ENCODE peak calls at places on chromosomes 13 and 19, in eight cellular contexts. S is fibroblast of lung, C is esophagus squamous epithelium, M is ovary, L is hepatocyte, I is adrenal gland, Z is left lung, U is neural progenitor cell. H is an unnamed sample.

GRCh38 chr13:21734961-21735360 is 64.1 kb downstream of the FGF9 start:
- DNase-seq in S (no peak), C (no peak), M (no peak), L (no peak), I (no peak), Z (no peak), U (no peak), H (no peak)

GRCh38 chr19:4737955-4738580 is 14.4 kb upstream of the DPP9 start:
- DNase-seq in S (no peak), C (no peak), M (no peak), L (no peak), I (no peak), Z (no peak), U (peak; percentile 86), H (no peak)

GRCh38 chr13:78658630-78659449 is at the start of gene OBI1:
- DNase-seq in S (peak; percentile 93), C (peak; percentile 58), M (peak; percentile 89), L (peak; percentile 93), I (peak; percentile 91), Z (peak; percentile 97), U (peak; percentile 87), H (peak; percentile 73)

GRCh38 chr19:47582320-47582909 is 9.5 kb upstream of the ZNF541 start:
- DNase-seq in S (peak; percentile 80), C (no peak), M (no peak), L (no peak), I (peak; percentile 59), Z (no peak), U (no peak), H (no peak)

GRCh38 chr19:48836089-48837017 is at the start of gene HSD17B14:
- DNase-seq in S (peak; percentile 38), C (no peak), M (peak; percentile 71), L (peak; percentile 78), I (peak; percentile 60), Z (peak; percentile 80), U (peak; percentile 91), H (no peak)

GRCh38 chr13:46031581-46032263 is 20.8 kb downstream of the ZC3H13 start:
- DNase-seq in S (peak; percentile 91), C (no peak), M (no peak), L (no peak), I (no peak), Z (no peak), U (no peak), H (no peak)

GRCh38 chr13:94617389-94618000 is 15.8 kb downstream of the GPR180 start:
- DNase-seq in S (peak; percentile 47), C (no peak), M (no peak), L (peak; percentile 40), I (no peak), Z (no peak), U (no peak), H (no peak)

GRCh38 chr13:91946498-91947070 is 548.2 kb downstream of the GPC5 start:
- DNase-seq in S (peak; percentile 54), C (no peak), M (no peak), L (peak; percentile 57), I (no peak), Z (no peak), U (peak; percentile 63), H (peak; percentile 13)

GRCh38 chr19:17365361-17365760 is 11.8 kb downstream of the PLVAP start:
- DNase-seq in S (no peak), C (no peak), M (no peak), L (no peak), I (no peak), Z (no peak), U (no peak), H (no peak)

GRCh38 chr13:76965759-76966421 is 17.6 kb downstream of the ACOD1 start:
- DNase-seq in S (peak; percentile 88), C (no peak), M (peak; percentile 74), L (peak; percentile 71), I (peak; percentile 54), Z (no peak), U (no peak), H (peak; percentile 58)

GRCh38 chr13:79581870-79582315 is 100.9 kb downstream of the NDFIP2 start:
- DNase-seq in S (peak; percentile 50), C (no peak), M (no peak), L (no peak), I (no peak), Z (peak; percentile 43), U (peak; percentile 65), H (no peak)

GRCh38 chr19:18477042-18477760 is 39.3 kb upstream of the ISYNA1 start:
- DNase-seq in S (no peak), C (no peak), M (no peak), L (no peak), I (no peak), Z (no peak), U (no peak), H (no peak)

GRCh38 chr19:40717325-40717879 is 490 bp downstream of the ITPKC start:
- DNase-seq in S (peak; percentile 21), C (no peak), M (no peak), L (no peak), I (peak; percentile 54), Z (no peak), U (no peak), H (no peak)

GRCh38 chr13:49308104-49308875 is 60.6 kb downstream of the CDADC1 start:
- DNase-seq in S (peak; percentile 93), C (no peak), M (peak; percentile 90), L (peak; percentile 28), I (peak; percentile 70), Z (peak; percentile 61), U (no peak), H (peak; percentile 36)

GRCh38 chr13:94063096-94063495 is 416.4 kb downstream of the DCT start:
- DNase-seq in S (peak; percentile 27), C (no peak), M (no peak), L (no peak), I (no peak), Z (no peak), U (no peak), H (no peak)

GRCh38 chr13:95235944-95236343 is 65.3 kb downstream of the ABCC4 start:
- DNase-seq in S (no peak), C (no peak), M (no peak), L (no peak), I (no peak), Z (no peak), U (no peak), H (no peak)

GRCh38 chr13:80547341-80547740 is 206.4 kb upstream of the SPRY2 start:
- DNase-seq in S (no peak), C (no peak), M (no peak), L (no peak), I (no peak), Z (no peak), U (no peak), H (no peak)

GRCh38 chr19:35140898-35141626 is 2.0 kb upstream of the FXYD7 start:
- DNase-seq in S (peak; percentile 85), C (peak; percentile 67), M (peak; percentile 93), L (peak; percentile 95), I (peak; percentile 94), Z (peak; percentile 99), U (peak; percentile 96), H (peak; percentile 81)
- TF ChIP-seq CTCF in S (peak; percentile 29), C (peak; percentile 53), M (peak; percentile 23), L (peak; percentile 64), I (no peak), Z (peak; percentile 34), U (peak; percentile 55), H (peak; percentile 76)

GRCh38 chr13:102040812-102041211 is 361.0 kb downstream of the FGF14 start:
- DNase-seq in S (no peak), C (no peak), M (no peak), L (no peak), I (no peak), Z (no peak), U (no peak), H (no peak)
- H3K4me3 ChIP-seq in S (no peak overlapping the region), C (no peak overlapping the region), M (no peak overlapping the region), L (no peak overlapping the region), I (no peak overlapping the region), Z (no peak overlapping the region), U (no peak overlapping the region), H (no peak overlapping the region)

GRCh38 chr19:45217193-45217956 is 27.8 kb downstream of the EXOC3L2 start:
- DNase-seq in S (no peak), C (no peak), M (no peak), L (peak; percentile 30), I (no peak), Z (no peak), U (peak; percentile 51), H (no peak)

GRCh38 chr19:45217957-45218334 is 27.3 kb downstream of the EXOC3L2 start:
- DNase-seq in S (no peak), C (no peak), M (no peak), L (no peak), I (no peak), Z (no peak), U (no peak), H (no peak)

GRCh38 chr19:45215391-45216191 is 29.6 kb downstream of the EXOC3L2 start:
- DNase-seq in S (no peak), C (no peak), M (no peak), L (peak; percentile 27), I (peak; percentile 26), Z (peak; percentile 75), U (peak; percentile 47), H (peak; percentile 44)

GRCh38 chr19:45218426-45218825 is 26.8 kb downstream of the EXOC3L2 start:
- DNase-seq in S (no peak), C (no peak), M (no peak), L (no peak), I (no peak), Z (no peak), U (no peak), H (no peak)

DNA sequence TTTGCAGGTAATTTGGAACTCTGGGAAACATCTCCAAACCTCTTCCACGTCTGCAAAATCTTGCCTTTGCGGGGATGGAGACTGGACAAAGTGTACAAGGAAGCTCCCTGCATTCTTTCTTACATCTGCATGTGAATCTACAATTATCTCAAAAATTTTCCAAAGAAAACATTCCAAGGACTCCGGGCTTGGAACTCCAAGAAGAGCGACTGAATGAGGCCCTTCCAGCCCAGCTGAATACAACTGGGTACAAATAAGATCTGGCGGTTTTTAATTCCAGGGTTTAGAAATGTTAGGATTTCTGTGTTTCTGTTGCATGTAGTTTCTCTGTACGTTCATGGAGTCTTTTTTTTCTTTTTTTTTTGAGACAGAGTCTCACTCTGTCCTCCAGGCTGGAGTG is 28.5 kb downstream of the EXOC3L2 start:
- DNase-seq in S (no peak), C (no peak), M (no peak), L (no peak), I (no peak), Z (no peak), U (no peak), H (no peak)
- H3K27me3 ChIP-seq in S (peaks cover 34% of the 10 kb centered on the region), C (peaks cover 91% of the 10 kb centered on the region), M (no peaks in the 10 kb centered on the region), L (peaks cover 74% of the 10 kb centered on the region), I (peaks cover 9% of the 10 kb centered on the region), Z (peaks cover 37% of the 10 kb centered on the region), U (peaks cover 88% of the 10 kb centered on the region), H (peaks cover 13% of the 10 kb centered on the region)

DNA sequence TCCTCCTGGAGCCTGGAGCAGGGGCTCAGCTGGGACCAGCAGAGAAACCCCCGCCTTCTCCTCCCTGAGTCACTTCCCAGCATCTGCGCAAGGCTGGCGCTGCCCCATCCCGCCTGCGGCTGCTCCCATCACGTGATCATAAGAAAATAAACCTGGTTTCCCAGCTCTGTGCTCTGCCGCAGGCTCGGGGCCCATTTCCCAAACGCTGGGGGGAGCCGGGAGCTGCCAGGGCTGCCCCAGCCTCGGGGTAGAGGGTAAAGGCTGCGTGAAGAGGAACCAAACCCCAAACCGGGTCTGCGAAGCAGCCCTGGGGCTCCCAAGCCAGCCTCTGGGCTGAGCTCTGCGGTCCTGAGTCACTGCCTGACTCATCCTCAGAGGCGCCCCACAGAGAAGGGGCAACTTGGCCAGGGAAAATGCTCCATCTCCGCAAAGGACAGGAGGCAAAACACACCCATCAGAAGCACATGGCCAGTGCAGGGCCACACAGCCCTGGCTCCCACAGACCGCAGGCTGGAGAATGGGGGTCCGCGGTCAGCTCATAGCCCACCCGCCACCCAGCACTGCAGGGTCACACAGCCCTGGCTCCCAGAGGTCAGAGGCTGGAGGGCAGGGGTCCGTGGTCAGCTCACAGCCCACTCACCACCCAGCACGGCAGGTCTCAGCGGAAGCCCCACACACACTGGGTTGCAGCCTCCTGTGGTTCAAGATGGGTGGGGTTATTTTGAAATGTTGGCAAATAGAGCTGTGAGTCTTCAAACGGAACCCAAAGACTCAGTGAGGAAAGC is 67.1 kb downstream of the RASA3 start:
- DNase-seq in S (peak; percentile 99), C (peak; percentile 59), M (peak; percentile 88), L (peak; percentile 93), I (peak; percentile 93), Z (peak; percentile 95), U (peak; percentile 63), H (peak; percentile 92)
- TF ChIP-seq CTCF in S (no peak), C (no peak), M (no peak), L (no peak), I (no peak), Z (no peak), U (no peak), H (no peak)